ENCODE peak calls at places on chromosomes 3 and 15, in four cellular contexts. W is dorsolateral prefrontal cortex, D is cardiac muscle cell, Y is mesothelial cell of epicardium. C is an unnamed sample.

GRCh38 chr3:138408751-138409161 is 25.7 kb upstream of the ESYT3 start:
- DNase-seq in W (peak), Y (no peak), D (no peak), C (no peak)

GRCh38 chr3:150790621-150791020 is 27.7 kb upstream of the SIAH2 start:
- DNase-seq in W (no peak), D (peak), Y (no peak), C (no peak)

GRCh38 chr3:10994311-10994710 is 1.8 kb downstream of the SLC6A1 start:
- DNase-seq in D (no peak), Y (no peak), W (no peak), C (no peak)

GRCh38 chr15:95341686-95342085 is 988.8 kb upstream of the NR2F2 start:
- DNase-seq in Y (no peak), W (no peak), D (no peak), C (no peak)

GRCh38 chr3:53888229-53888628 is 3.4 kb downstream of the SELENOK start:
- DNase-seq in W (no peak), Y (no peak), D (no peak), C (no peak)

GRCh38 chr3:149658444-149659172 is 783 bp upstream of the WWTR1 start:
- DNase-seq in Y (peak), W (peak), D (peak), C (peak)

GRCh38 chr3:55516391-55517030 is 29.4 kb upstream of the WNT5A start:
- DNase-seq in D (no peak), Y (no peak), W (no peak), C (peak)

GRCh38 chr15:73866481-73866880 is 6.9 kb upstream of the TBC1D21 start:
- DNase-seq in Y (no peak), D (no peak), W (no peak), C (no peak)

GRCh38 chr3:182786564-182787196 is 6.6 kb upstream of the ATP11B start:
- DNase-seq in D (peak), W (no peak), Y (no peak), C (no peak)

GRCh38 chr3:36701249-36701572 is 63.1 kb downstream of the DCLK3 start:
- DNase-seq in W (no peak), D (no peak), Y (no peak), C (no peak)

GRCh38 chr15:100733786-100734185 is 131.4 kb downstream of the ASB7 start:
- DNase-seq in W (no peak), Y (no peak), D (peak), C (no peak)

GRCh38 chr15:74826911-74827310 is 484 bp downstream of the CPLX3 start:
- DNase-seq in D (no peak), W (no peak), Y (no peak), C (no peak)

GRCh38 chr15:66743703-66744536 is 41.9 kb downstream of the SMAD6 start:
- DNase-seq in D (peak), Y (no peak), W (no peak), C (no peak)

GRCh38 chr3:131976448-131976847 is 58.4 kb downstream of the CPNE4 start:
- DNase-seq in Y (no peak), W (no peak), D (no peak), C (no peak)

GRCh38 chr3:188830955-188831354 is 340.8 kb upstream of the TPRG1 start:
- DNase-seq in D (peak), W (no peak), Y (no peak), C (no peak)

GRCh38 chr3:31255007-31255603 is 277.6 kb upstream of the STT3B start:
- DNase-seq in W (no peak), D (no peak), Y (no peak), C (no peak)

GRCh38 chr3:70855139-70855538 is 542.7 kb upstream of the MDFIC2 start:
- DNase-seq in W (no peak), D (peak), Y (no peak), C (no peak)

GRCh38 chr15:77499087-77499765 is 78.5 kb downstream of the HMG20A start:
- DNase-seq in Y (no peak), W (no peak), D (no peak), C (no peak)

GRCh38 chr3:127013196-127013595 is 30.3 kb downstream of the PLXNA1 start:
- DNase-seq in D (no peak), Y (no peak), W (no peak), C (no peak)

GRCh38 chr3:131361464-131362421 is 19.8 kb upstream of the NUDT16 start:
- DNase-seq in W (peak), D (peak), Y (peak), C (no peak)

GRCh38 chr15:101781927-101782326 is 21.4 kb upstream of the OR4F6 start:
- DNase-seq in W (no peak), Y (no peak), D (no peak), C (peak)

GRCh38 chr3:113287818-113288648 is 76.7 kb downstream of the BOC start:
- DNase-seq in D (peak), W (no peak), Y (no peak), C (peak)

GRCh38 chr3:45125550-45126026 is 20.6 kb downstream of the CDCP1 start:
- DNase-seq in Y (no peak), D (no peak), W (no peak), C (no peak)

GRCh38 chr3:39124876-39125836 is 17.7 kb downstream of the TTC21A start:
- DNase-seq in W (no peak), Y (no peak), D (peak), C (no peak)

GRCh38 chr3:39501982-39502837 is 34.7 kb downstream of the MOBP start:
- DNase-seq in D (peak), Y (no peak), W (peak), C (no peak)

GRCh38 chr3:195823998-195824397 is 12.3 kb upstream of the MUC4 start:
- DNase-seq in D (peak), W (no peak), Y (no peak), C (no peak)

GRCh38 chr15:63870403-63871209 is 36.9 kb upstream of the HERC1 start:
- DNase-seq in D (peak), Y (peak), W (no peak), C (no peak)

GRCh38 chr15:51121118-51121517 is 26.4 kb upstream of the TNFAIP8L3 start:
- DNase-seq in D (peak), Y (no peak), W (no peak), C (no peak)

GRCh38 chr3:48934333-48934991 is 15.8 kb downstream of the ARIH2 start:
- DNase-seq in W (no peak), Y (no peak), D (no peak), C (no peak)

GRCh38 chr15:53246996-53247395 is 456.9 kb upstream of the ONECUT1 start:
- DNase-seq in D (no peak), Y (no peak), W (no peak), C (no peak)

GRCh38 chr3:105729662-105730061 is 139.2 kb downstream of the CBLB start:
- DNase-seq in D (peak), W (no peak), Y (no peak), C (no peak)

GRCh38 chr3:53850895-53851294 is 4.5 kb downstream of the IL17RB start:
- DNase-seq in Y (no peak), W (no peak), D (peak), C (no peak)

GRCh38 chr3:15291589-15292541 is 40.5 kb downstream of the SH3BP5 start:
- DNase-seq in W (no peak), D (peak), Y (no peak), C (peak)

GRCh38 chr3:123602325-123602724 is 17.5 kb upstream of the HACD2 start:
- DNase-seq in Y (no peak), W (no peak), D (peak), C (no peak)

GRCh38 chr3:61358364-61358763 is 107.1 kb upstream of the FHIT start:
- DNase-seq in D (peak), W (peak), Y (no peak), C (peak)

GRCh38 chr3:195897081-195897852 is 11.1 kb downstream of the TNK2 start:
- DNase-seq in W (peak), D (peak), Y (no peak), C (no peak)

DNA sequence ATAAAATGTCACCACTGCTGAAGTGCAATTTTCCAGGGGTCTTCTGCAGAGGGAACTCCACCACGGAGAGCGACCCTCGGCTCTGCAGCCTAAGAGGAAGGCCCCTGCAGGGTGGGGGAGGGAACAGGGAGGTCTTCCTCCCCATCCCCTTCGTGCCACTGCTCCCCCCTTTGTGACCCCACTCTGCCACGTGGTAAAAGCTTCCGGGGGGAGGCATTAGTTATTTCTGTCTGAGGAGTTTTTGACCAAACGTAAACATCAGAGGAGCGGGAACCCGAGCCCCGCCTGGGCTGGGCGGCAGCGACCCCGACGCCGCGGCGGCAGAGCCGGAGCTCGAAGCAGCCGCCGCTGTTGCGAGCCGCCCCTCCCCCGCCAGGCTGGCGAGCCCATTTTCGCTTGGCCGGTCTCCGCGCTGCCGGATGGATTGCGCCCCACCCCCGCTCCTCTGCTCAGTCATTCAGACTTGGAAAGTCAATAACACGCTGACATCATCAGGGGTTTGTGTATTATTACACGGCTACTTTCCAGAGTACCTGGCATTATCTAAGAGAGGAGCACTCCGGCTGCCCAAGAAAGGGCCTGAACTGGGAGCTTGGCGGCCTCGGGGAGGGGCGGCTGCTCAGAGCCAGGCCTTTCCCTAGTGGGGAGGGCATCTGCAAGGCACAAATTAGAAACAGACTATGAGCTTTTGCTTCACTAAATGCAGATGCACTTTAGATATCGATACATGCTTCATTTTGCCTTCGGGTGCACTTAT is 162.5 kb upstream of the TBL1XR1 start:
- DNase-seq in Y (peak), D (peak), W (peak), C (peak)
- TF ChIP-seq CTCF in Y (no peak), D (no peak), W (peak), C (no peak)

GRCh38 chr3:66606868-66607267 is 106.0 kb upstream of the LRIG1 start:
- DNase-seq in W (no peak), D (no peak), Y (no peak), C (no peak)

GRCh38 chr3:66615643-66616301 is 115.0 kb upstream of the LRIG1 start:
- DNase-seq in D (no peak), W (no peak), Y (no peak), C (no peak)

GRCh38 chr3:66609660-66610547 is 109.1 kb upstream of the LRIG1 start:
- DNase-seq in W (no peak), D (peak), Y (no peak), C (no peak)

GRCh38 chr3:66606126-66606525 is 105.3 kb upstream of the LRIG1 start:
- DNase-seq in D (no peak), W (no peak), Y (no peak), C (no peak)

GRCh38 chr3:66610548-66610909 is 109.7 kb upstream of the LRIG1 start:
- DNase-seq in D (no peak), Y (no peak), W (no peak), C (no peak)
- TF ChIP-seq CTCF in D (no peak), Y (no peak), W (no peak), C (no peak)

GRCh38 chr3:46860381-46861292 is 2.6 kb downstream of the MYL3 start:
- DNase-seq in Y (peak), W (peak), D (no peak), C (peak)
- TF ChIP-seq CTCF in Y (peak), W (no peak), D (peak), C (peak)

GRCh38 chr15:71572452-71573053 is 237.8 kb upstream of the NR2E3 start:
- DNase-seq in D (no peak), Y (no peak), W (no peak), C (no peak)
- TF ChIP-seq CTCF in D (peak), Y (no peak), W (no peak), C (no peak)

DNA sequence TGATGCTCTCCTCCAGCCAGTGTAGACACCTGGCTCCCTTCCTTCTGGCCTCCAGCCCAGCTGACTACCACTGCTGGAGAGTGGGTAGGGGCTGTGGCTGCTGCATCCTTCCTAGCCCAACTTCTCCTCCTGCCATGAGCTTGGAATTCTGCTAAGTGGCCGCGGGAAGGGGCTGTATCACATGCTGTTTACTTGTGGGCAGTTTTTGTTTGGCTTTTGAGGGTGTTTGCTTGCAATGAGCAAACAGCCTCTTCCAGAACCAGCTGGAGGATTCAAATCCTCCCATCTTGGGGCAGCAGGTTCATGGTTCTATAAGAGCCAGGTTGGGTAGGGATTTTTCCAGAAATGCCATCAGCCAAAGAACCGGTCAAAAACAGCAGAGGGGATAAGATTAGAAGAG is 9.0 kb downstream of the GASK1A start:
- DNase-seq in W (no peak), D (no peak), Y (no peak), C (no peak)
- TF ChIP-seq CTCF in W (no peak), D (no peak), Y (no peak), C (no peak)

GRCh38 chr3:52444860-52445793 is at the start of gene SEMA3G:
- DNase-seq in Y (no peak), W (no peak), D (peak), C (peak)
- TF ChIP-seq CTCF in Y (peak), W (peak), D (peak), C (peak)

C was measured in GM12865.